ENCODE peak calls at places on chromosomes 13 and 19, in ten cellular contexts. One of them, this sample, is unnamed.

GRCh38 chr19:54356444-54357056 is 8.2 kb downstream of the LAIR1 start:
- DNase-seq in CD8-positive, alpha-beta T cell: no peak
- DNase-seq in fibroblast of lung: no peak
- DNase-seq in AG04450: no peak
- DNase-seq in esophagus squamous epithelium: no peak
- DNase-seq in body of pancreas: no peak
- DNase-seq in heart left ventricle: no peak
- DNase-seq in pancreas: no peak
- DNase-seq in adrenal gland: no peak
- DNase-seq in PC-3: no peak
- DNase-seq in this sample: no peak

GRCh38 chr13:51832471-51833152 is 12.4 kb downstream of the TMEM272 start:
- DNase-seq in CD8-positive, alpha-beta T cell: peak
- DNase-seq in fibroblast of lung: peak
- DNase-seq in AG04450: no peak
- DNase-seq in esophagus squamous epithelium: no peak
- DNase-seq in body of pancreas: peak
- DNase-seq in heart left ventricle: peak
- DNase-seq in pancreas: no peak
- DNase-seq in adrenal gland: peak
- DNase-seq in PC-3: peak
- DNase-seq in this sample: no peak

GRCh38 chr19:20482721-20483120 is 82.9 kb downstream of the ZNF737 start:
- DNase-seq in CD8-positive, alpha-beta T cell: peak
- DNase-seq in fibroblast of lung: no peak
- DNase-seq in AG04450: no peak
- DNase-seq in esophagus squamous epithelium: no peak
- DNase-seq in body of pancreas: peak
- DNase-seq in heart left ventricle: no peak
- DNase-seq in pancreas: no peak
- DNase-seq in adrenal gland: no peak
- DNase-seq in PC-3: no peak
- DNase-seq in this sample: no peak

GRCh38 chr19:33390908-33391630 is 17.6 kb downstream of the CEBPG start:
- DNase-seq in CD8-positive, alpha-beta T cell: no peak
- DNase-seq in fibroblast of lung: no peak
- DNase-seq in AG04450: no peak
- DNase-seq in esophagus squamous epithelium: no peak
- DNase-seq in body of pancreas: no peak
- DNase-seq in heart left ventricle: no peak
- DNase-seq in pancreas: peak
- DNase-seq in adrenal gland: no peak
- DNase-seq in PC-3: no peak
- DNase-seq in this sample: no peak

GRCh38 chr19:35585844-35586243 is at the start of gene PMIS2:
- DNase-seq in CD8-positive, alpha-beta T cell: no peak
- DNase-seq in fibroblast of lung: no peak
- DNase-seq in AG04450: no peak
- DNase-seq in esophagus squamous epithelium: no peak
- DNase-seq in body of pancreas: no peak
- DNase-seq in heart left ventricle: no peak
- DNase-seq in pancreas: no peak
- DNase-seq in adrenal gland: no peak
- DNase-seq in PC-3: no peak
- DNase-seq in this sample: peak

GRCh38 chr19:17777840-17778620 is 16.9 kb upstream of the B3GNT3 start:
- DNase-seq in CD8-positive, alpha-beta T cell: peak
- DNase-seq in fibroblast of lung: no peak
- DNase-seq in AG04450: no peak
- DNase-seq in esophagus squamous epithelium: no peak
- DNase-seq in body of pancreas: peak
- DNase-seq in heart left ventricle: peak
- DNase-seq in pancreas: peak
- DNase-seq in adrenal gland: no peak
- DNase-seq in PC-3: peak
- DNase-seq in this sample: peak

GRCh38 chr19:48378194-48378570 is 13.2 kb downstream of the KDELR1 start:
- DNase-seq in CD8-positive, alpha-beta T cell: no peak
- DNase-seq in fibroblast of lung: no peak
- DNase-seq in AG04450: no peak
- DNase-seq in esophagus squamous epithelium: no peak
- DNase-seq in body of pancreas: no peak
- DNase-seq in heart left ventricle: no peak
- DNase-seq in pancreas: no peak
- DNase-seq in adrenal gland: no peak
- DNase-seq in PC-3: no peak
- DNase-seq in this sample: no peak

GRCh38 chr13:105918842-105919741 is 616.4 kb downstream of the EFNB2 start:
- DNase-seq in CD8-positive, alpha-beta T cell: no peak
- DNase-seq in fibroblast of lung: peak
- DNase-seq in AG04450: no peak
- DNase-seq in esophagus squamous epithelium: no peak
- DNase-seq in body of pancreas: peak
- DNase-seq in heart left ventricle: no peak
- DNase-seq in pancreas: no peak
- DNase-seq in adrenal gland: peak
- DNase-seq in PC-3: peak
- DNase-seq in this sample: peak

GRCh38 chr13:38657191-38657590 is 29.7 kb upstream of the FREM2 start:
- DNase-seq in CD8-positive, alpha-beta T cell: no peak
- DNase-seq in fibroblast of lung: peak
- DNase-seq in AG04450: no peak
- DNase-seq in esophagus squamous epithelium: no peak
- DNase-seq in body of pancreas: no peak
- DNase-seq in heart left ventricle: no peak
- DNase-seq in pancreas: no peak
- DNase-seq in adrenal gland: no peak
- DNase-seq in PC-3: peak
- DNase-seq in this sample: no peak

GRCh38 chr19:2982983-2983350 is 5.6 kb downstream of the TLE6 start:
- DNase-seq in CD8-positive, alpha-beta T cell: no peak
- DNase-seq in fibroblast of lung: peak
- DNase-seq in AG04450: peak
- DNase-seq in esophagus squamous epithelium: no peak
- DNase-seq in body of pancreas: peak
- DNase-seq in heart left ventricle: peak
- DNase-seq in pancreas: peak
- DNase-seq in adrenal gland: peak
- DNase-seq in PC-3: peak
- DNase-seq in this sample: peak

GRCh38 chr13:30928971-30929370 is 3.5 kb upstream of the TEX26 start:
- DNase-seq in CD8-positive, alpha-beta T cell: no peak
- DNase-seq in fibroblast of lung: no peak
- DNase-seq in AG04450: no peak
- DNase-seq in esophagus squamous epithelium: no peak
- DNase-seq in body of pancreas: no peak
- DNase-seq in heart left ventricle: no peak
- DNase-seq in pancreas: no peak
- DNase-seq in adrenal gland: no peak
- DNase-seq in PC-3: no peak
- DNase-seq in this sample: no peak

DNA sequence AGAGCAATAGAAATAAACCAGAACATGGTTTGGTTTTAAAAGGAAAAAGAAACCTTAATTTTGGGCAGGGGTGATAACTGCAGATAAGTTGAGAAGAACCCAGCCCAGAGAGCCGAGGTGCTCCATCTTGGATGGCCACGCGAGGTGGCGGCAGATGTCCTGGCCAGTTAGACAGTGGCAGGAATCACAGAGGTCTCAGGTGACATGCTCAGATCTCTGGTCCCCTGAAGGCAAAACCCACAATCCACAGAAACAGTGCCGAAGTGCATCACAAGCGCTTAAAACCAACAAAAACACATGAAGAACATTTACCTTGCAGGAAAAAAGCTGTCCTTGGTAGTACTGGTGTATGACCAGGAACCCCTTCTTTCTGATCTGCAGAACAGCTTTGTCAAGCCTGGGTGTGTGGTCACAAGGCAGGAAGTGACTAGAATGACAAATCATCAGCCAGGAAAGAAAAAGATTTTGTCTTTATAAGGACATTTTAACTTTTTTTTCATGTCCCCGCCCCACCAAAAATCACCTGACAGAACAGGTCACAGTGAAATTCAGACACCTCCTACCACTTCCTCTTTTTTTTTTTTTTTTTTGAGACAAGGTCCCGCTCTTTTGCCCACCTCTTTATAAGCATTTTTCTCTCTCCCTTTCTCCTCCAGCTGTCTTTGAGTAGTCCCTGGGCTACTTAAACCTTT is at the start of gene LCP1:
- DNase-seq in CD8-positive, alpha-beta T cell: peak
- DNase-seq in fibroblast of lung: no peak
- DNase-seq in AG04450: no peak
- DNase-seq in esophagus squamous epithelium: peak
- DNase-seq in body of pancreas: peak
- DNase-seq in heart left ventricle: no peak
- DNase-seq in pancreas: no peak
- DNase-seq in adrenal gland: no peak
- DNase-seq in PC-3: peak
- DNase-seq in this sample: no peak
- H3K27ac ChIP-seq in CD8-positive, alpha-beta T cell: peak
- H3K27ac ChIP-seq in fibroblast of lung: no peak
- H3K27ac ChIP-seq in AG04450: no peak
- H3K27ac ChIP-seq in esophagus squamous epithelium: peak
- H3K27ac ChIP-seq in body of pancreas: no peak
- H3K27ac ChIP-seq in heart left ventricle: no peak
- H3K27ac ChIP-seq in pancreas: peak
- H3K27ac ChIP-seq in adrenal gland: no peak
- H3K27ac ChIP-seq in PC-3: peak
- H3K27ac ChIP-seq in this sample: no peak

DNA sequence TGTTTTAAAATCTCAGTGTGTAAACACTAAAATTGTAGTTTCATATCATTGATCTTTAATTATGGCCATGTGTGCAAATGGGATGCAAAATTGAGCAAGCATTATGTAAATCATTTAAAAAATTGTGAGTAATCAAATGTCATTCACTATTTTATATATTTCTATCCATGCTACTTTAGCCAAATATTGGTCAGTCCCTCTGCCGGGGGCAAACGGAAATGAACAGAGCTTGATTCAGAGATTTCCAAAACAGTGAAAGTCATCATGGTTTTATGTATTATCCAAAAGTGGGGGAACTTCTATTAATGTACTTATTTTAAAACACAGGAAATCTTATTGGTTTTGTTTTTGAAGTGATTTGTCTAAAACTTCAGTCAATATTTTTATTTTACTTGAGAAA is 219.1 kb downstream of the IRS2 start:
- DNase-seq in CD8-positive, alpha-beta T cell: no peak
- DNase-seq in fibroblast of lung: peak
- DNase-seq in AG04450: no peak
- DNase-seq in esophagus squamous epithelium: no peak
- DNase-seq in body of pancreas: no peak
- DNase-seq in heart left ventricle: no peak
- DNase-seq in pancreas: no peak
- DNase-seq in adrenal gland: no peak
- DNase-seq in PC-3: peak
- DNase-seq in this sample: no peak
- TF ChIP-seq CTCF in CD8-positive, alpha-beta T cell: no peak
- TF ChIP-seq CTCF in fibroblast of lung: peak
- TF ChIP-seq CTCF in AG04450: peak
- TF ChIP-seq CTCF in esophagus squamous epithelium: no peak
- TF ChIP-seq CTCF in body of pancreas: no peak
- TF ChIP-seq CTCF in heart left ventricle: no peak
- TF ChIP-seq CTCF in pancreas: no peak
- TF ChIP-seq CTCF in adrenal gland: no peak
- TF ChIP-seq CTCF in PC-3: peak
- TF ChIP-seq CTCF in this sample: no peak

GRCh38 chr13:46170687-46171086 is 11.3 kb downstream of the LCP1 start:
- DNase-seq in CD8-positive, alpha-beta T cell: peak
- DNase-seq in fibroblast of lung: peak
- DNase-seq in AG04450: no peak
- DNase-seq in esophagus squamous epithelium: no peak
- DNase-seq in body of pancreas: no peak
- DNase-seq in heart left ventricle: no peak
- DNase-seq in pancreas: no peak
- DNase-seq in adrenal gland: no peak
- DNase-seq in PC-3: no peak
- DNase-seq in this sample: no peak

GRCh38 chr13:46171739-46172138 is 10.2 kb downstream of the LCP1 start:
- DNase-seq in CD8-positive, alpha-beta T cell: no peak
- DNase-seq in fibroblast of lung: no peak
- DNase-seq in AG04450: no peak
- DNase-seq in esophagus squamous epithelium: no peak
- DNase-seq in body of pancreas: no peak
- DNase-seq in heart left ventricle: no peak
- DNase-seq in pancreas: no peak
- DNase-seq in adrenal gland: no peak
- DNase-seq in PC-3: no peak
- DNase-seq in this sample: no peak

GRCh38 chr13:46171223-46171622 is 10.8 kb downstream of the LCP1 start:
- DNase-seq in CD8-positive, alpha-beta T cell: no peak
- DNase-seq in fibroblast of lung: no peak
- DNase-seq in AG04450: no peak
- DNase-seq in esophagus squamous epithelium: no peak
- DNase-seq in body of pancreas: no peak
- DNase-seq in heart left ventricle: no peak
- DNase-seq in pancreas: no peak
- DNase-seq in adrenal gland: no peak
- DNase-seq in PC-3: no peak
- DNase-seq in this sample: no peak

GRCh38 chr13:46168818-46169217 is 13.2 kb downstream of the LCP1 start:
- DNase-seq in CD8-positive, alpha-beta T cell: no peak
- DNase-seq in fibroblast of lung: no peak
- DNase-seq in AG04450: no peak
- DNase-seq in esophagus squamous epithelium: no peak
- DNase-seq in body of pancreas: no peak
- DNase-seq in heart left ventricle: no peak
- DNase-seq in pancreas: no peak
- DNase-seq in adrenal gland: no peak
- DNase-seq in PC-3: no peak
- DNase-seq in this sample: no peak

DNA sequence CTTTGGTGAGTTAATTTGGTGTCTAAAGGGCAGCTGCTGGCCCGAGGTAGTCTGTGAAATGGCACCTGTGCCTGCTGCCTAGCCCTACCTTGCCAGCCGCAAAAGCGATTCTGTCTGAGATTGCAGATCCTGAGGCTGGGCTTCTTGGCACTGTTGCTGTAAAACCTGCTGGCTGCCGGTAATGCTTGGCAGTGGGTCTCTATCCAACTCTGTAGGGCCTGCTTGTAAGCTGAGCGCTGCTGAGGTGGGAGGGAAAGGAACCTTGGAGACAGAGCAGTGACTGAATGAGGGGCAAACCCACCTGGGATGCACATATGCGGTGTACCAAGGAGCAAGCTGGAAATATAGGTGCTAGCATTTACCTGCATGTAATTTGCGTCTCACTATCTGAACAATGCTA is 11.7 kb downstream of the LCP1 start:
- DNase-seq in CD8-positive, alpha-beta T cell: no peak
- DNase-seq in fibroblast of lung: no peak
- DNase-seq in AG04450: no peak
- DNase-seq in esophagus squamous epithelium: no peak
- DNase-seq in body of pancreas: peak
- DNase-seq in heart left ventricle: no peak
- DNase-seq in pancreas: peak
- DNase-seq in adrenal gland: no peak
- DNase-seq in PC-3: no peak
- DNase-seq in this sample: no peak
- H3K27ac ChIP-seq in CD8-positive, alpha-beta T cell: peak
- H3K27ac ChIP-seq in fibroblast of lung: no peak
- H3K27ac ChIP-seq in AG04450: no peak
- H3K27ac ChIP-seq in esophagus squamous epithelium: no peak
- H3K27ac ChIP-seq in body of pancreas: no peak
- H3K27ac ChIP-seq in heart left ventricle: no peak
- H3K27ac ChIP-seq in pancreas: no peak
- H3K27ac ChIP-seq in adrenal gland: no peak
- H3K27ac ChIP-seq in PC-3: no peak
- H3K27ac ChIP-seq in this sample: no peak

GRCh38 chr13:73722120-73722519 is 412.1 kb downstream of the KLF12 start:
- DNase-seq in CD8-positive, alpha-beta T cell: no peak
- DNase-seq in fibroblast of lung: peak
- DNase-seq in AG04450: peak
- DNase-seq in esophagus squamous epithelium: no peak
- DNase-seq in body of pancreas: no peak
- DNase-seq in heart left ventricle: no peak
- DNase-seq in pancreas: no peak
- DNase-seq in adrenal gland: no peak
- DNase-seq in PC-3: peak
- DNase-seq in this sample: peak
- TF ChIP-seq CTCF in CD8-positive, alpha-beta T cell: peak
- TF ChIP-seq CTCF in fibroblast of lung: peak
- TF ChIP-seq CTCF in AG04450: peak
- TF ChIP-seq CTCF in esophagus squamous epithelium: no peak
- TF ChIP-seq CTCF in body of pancreas: no peak
- TF ChIP-seq CTCF in heart left ventricle: peak
- TF ChIP-seq CTCF in pancreas: no peak
- TF ChIP-seq CTCF in adrenal gland: no peak
- TF ChIP-seq CTCF in PC-3: peak
- TF ChIP-seq CTCF in this sample: no peak

This sample was measured in RWPE1.